ENCODE peak calls at places on chromosomes 3 and 15, in eight cellular contexts. U is fibroblast of lung; O is Jurkat, Clone E6-1; K is lower lobe of right lung; M is body of pancreas; W is A549; H is epithelial cell of esophagus; T is H7. Z is an unnamed sample.

GRCh38 chr3:78177780-78178179 is 1137.9 kb downstream of the ROBO2 start:
- DNase-seq in U (no peak), O (no peak), K (no peak), M (no peak), W (no peak), H (peak), T (no peak), Z (no peak)

GRCh38 chr3:59809750-59810444 is 760.1 kb upstream of the CFAP20DC start:
- DNase-seq in U (peak), O (peak), K (no peak), M (peak), W (peak), H (peak), T (peak), Z (no peak)

GRCh38 chr3:150312018-150312657 is 96.0 kb upstream of the TSC22D2 start:
- DNase-seq in U (no peak), O (no peak), K (no peak), M (no peak), W (no peak), H (no peak), T (no peak), Z (no peak)

GRCh38 chr3:46484911-46485696 is 12.7 kb upstream of the RTP3 start:
- DNase-seq in U (no peak), O (no peak), K (no peak), M (peak), W (no peak), H (no peak), T (peak), Z (no peak)

GRCh38 chr3:149376728-149377407 is 581 bp downstream of the TM4SF1 start:
- DNase-seq in U (peak), O (no peak), K (no peak), M (peak), W (no peak), H (peak), T (no peak), Z (no peak)

GRCh38 chr3:5540532-5540931 is 353.0 kb downstream of the EDEM1 start:
- DNase-seq in U (no peak), O (no peak), K (no peak), M (no peak), W (no peak), H (no peak), T (no peak), Z (no peak)

GRCh38 chr3:67689806-67690205 is 35.4 kb upstream of the SUCLG2 start:
- DNase-seq in U (no peak), O (no peak), K (no peak), M (no peak), W (no peak), H (no peak), T (no peak), Z (no peak)

GRCh38 chr3:134326760-134327593 is 47.3 kb downstream of the AMOTL2 start:
- DNase-seq in U (peak), O (no peak), K (no peak), M (peak), W (no peak), H (peak), T (peak), Z (no peak)

GRCh38 chr15:57703387-57703786 is 3.1 kb upstream of the POLR2M start:
- DNase-seq in U (no peak), O (peak), K (no peak), M (no peak), W (no peak), H (peak), T (no peak), Z (peak)

GRCh38 chr3:19967208-19967607 is 20.3 kb downstream of the RAB5A start:
- DNase-seq in U (no peak), O (no peak), K (no peak), M (no peak), W (no peak), H (no peak), T (no peak), Z (no peak)

GRCh38 chr3:115698851-115699535 is 75.7 kb downstream of the GAP43 start:
- DNase-seq in U (no peak), O (peak), K (no peak), M (no peak), W (no peak), H (peak), T (no peak), Z (no peak)

GRCh38 chr3:136048068-136048467 is 82.5 kb downstream of the PPP2R3A start:
- DNase-seq in U (no peak), O (no peak), K (no peak), M (no peak), W (no peak), H (no peak), T (no peak), Z (no peak)

GRCh38 chr3:195011231-195011834 is 259.6 kb downstream of the XXYLT1 start:
- DNase-seq in U (no peak), O (no peak), K (no peak), M (no peak), W (no peak), H (no peak), T (no peak), Z (no peak)

GRCh38 chr15:67189326-67190051 is 65.0 kb downstream of the AAGAB start:
- DNase-seq in U (no peak), O (no peak), K (no peak), M (peak), W (no peak), H (no peak), T (no peak), Z (no peak)

GRCh38 chr15:33043636-33044035 is 150.9 kb downstream of the FMN1 start:
- DNase-seq in U (no peak), O (no peak), K (no peak), M (no peak), W (no peak), H (no peak), T (no peak), Z (no peak)

GRCh38 chr3:119579366-119580147 is at the start of gene ADPRH:
- DNase-seq in U (peak), O (no peak), K (peak), M (peak), W (peak), H (peak), T (peak), Z (no peak)

GRCh38 chr3:9280477-9281219 is 31.2 kb upstream of the SRGAP3 start:
- DNase-seq in U (no peak), O (no peak), K (no peak), M (no peak), W (no peak), H (peak), T (peak), Z (no peak)

GRCh38 chr3:50003766-50004278 is 63.9 kb downstream of the RBM6 start:
- DNase-seq in U (no peak), O (no peak), K (no peak), M (no peak), W (no peak), H (no peak), T (no peak), Z (no peak)

GRCh38 chr3:172201136-172201989 is 162.0 kb downstream of the FNDC3B start:
- DNase-seq in U (peak), O (no peak), K (peak), M (peak), W (no peak), H (peak), T (no peak), Z (no peak)

GRCh38 chr3:18469775-18470174 is 44.6 kb upstream of the SATB1 start:
- DNase-seq in U (no peak), O (no peak), K (no peak), M (peak), W (no peak), H (no peak), T (no peak), Z (no peak)
- H3K4me3 ChIP-seq in U (no peak), O (no peak), K (no peak), M (no peak), W (no peak), H (no peak), T (no peak), Z (no peak)

GRCh38 chr15:36896949-36897348 is 203.4 kb downstream of the MEIS2 start:
- DNase-seq in U (no peak), O (no peak), K (no peak), M (no peak), W (no peak), H (no peak), T (no peak), Z (no peak)
- H3K4me3 ChIP-seq in U (no peak), O (no peak), K (no peak), M (no peak), W (no peak), H (no peak), T (no peak), Z (no peak)

GRCh38 chr3:21750831-21751391 is at the start of gene ZNF385D:
- DNase-seq in U (peak), O (no peak), K (peak), M (peak), W (no peak), H (peak), T (peak), Z (no peak)
- H3K4me3 ChIP-seq in U (peak), O (no peak), K (peak), M (no peak), W (no peak), H (peak), T (peak), Z (no peak)

GRCh38 chr15:27353837-27354236 is 382.9 kb downstream of the GABRG3 start:
- DNase-seq in U (peak), O (no peak), K (no peak), M (no peak), W (no peak), H (peak), T (no peak), Z (no peak)

GRCh38 chr15:27359586-27359985 is 388.6 kb downstream of the GABRG3 start:
- DNase-seq in U (no peak), O (no peak), K (no peak), M (no peak), W (no peak), H (no peak), T (no peak), Z (no peak)

GRCh38 chr15:27361418-27361817 is 390.4 kb downstream of the GABRG3 start:
- DNase-seq in U (no peak), O (no peak), K (no peak), M (no peak), W (no peak), H (no peak), T (no peak), Z (no peak)

DNA sequence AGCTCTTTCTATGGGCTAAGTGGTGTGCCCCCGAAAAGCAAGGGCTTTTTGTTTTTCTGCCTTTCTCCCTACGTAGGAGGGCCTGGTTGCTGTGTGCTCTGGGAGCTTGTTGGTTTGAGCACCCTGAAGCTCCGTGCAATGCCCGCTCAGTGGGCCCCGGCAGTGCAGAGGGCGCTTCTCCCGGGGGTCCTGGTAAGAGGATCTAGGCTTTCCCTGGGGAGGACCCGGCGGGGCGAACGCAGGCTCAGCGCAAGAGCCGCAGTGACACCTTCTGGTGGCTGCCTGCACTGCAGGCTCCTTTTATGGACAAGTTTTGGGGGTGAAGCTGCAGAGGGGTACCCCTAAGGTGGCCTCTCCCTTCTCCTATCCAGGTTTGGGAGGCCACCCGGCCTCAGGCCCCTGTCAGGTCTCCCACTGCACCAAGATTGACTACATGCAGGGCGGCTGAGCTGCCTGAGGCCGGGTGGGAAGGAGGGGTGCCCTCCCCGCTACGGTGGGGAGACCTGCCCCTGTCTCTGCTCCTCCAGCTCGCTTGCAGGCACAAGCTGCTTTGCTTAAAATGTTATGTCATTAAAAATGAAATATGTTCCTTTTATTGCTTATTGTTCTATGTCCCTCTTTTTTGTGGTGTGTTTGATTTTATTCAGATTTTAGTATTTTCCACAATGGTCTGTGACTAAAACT is 387.9 kb downstream of the GABRG3 start:
- DNase-seq in U (peak), O (peak), K (no peak), M (peak), W (no peak), H (no peak), T (peak), Z (no peak)
- H3K4me3 ChIP-seq in U (no peak), O (no peak), K (no peak), M (no peak), W (no peak), H (no peak), T (peak), Z (no peak)

GRCh38 chr15:68430471-68431036 is 1.4 kb downstream of the ITGA11 start:
- DNase-seq in U (no peak), O (no peak), K (no peak), M (no peak), W (no peak), H (no peak), T (no peak), Z (no peak)

GRCh38 chr15:68431037-68431791 is 749 bp downstream of the ITGA11 start:
- DNase-seq in U (no peak), O (no peak), K (no peak), M (no peak), W (no peak), H (no peak), T (peak), Z (no peak)

GRCh38 chr15:68427961-68428360 is 4.0 kb downstream of the ITGA11 start:
- DNase-seq in U (no peak), O (no peak), K (no peak), M (no peak), W (no peak), H (no peak), T (no peak), Z (no peak)

GRCh38 chr15:68428431-68428940 is 3.5 kb downstream of the ITGA11 start:
- DNase-seq in U (no peak), O (no peak), K (no peak), M (no peak), W (no peak), H (no peak), T (no peak), Z (no peak)

DNA sequence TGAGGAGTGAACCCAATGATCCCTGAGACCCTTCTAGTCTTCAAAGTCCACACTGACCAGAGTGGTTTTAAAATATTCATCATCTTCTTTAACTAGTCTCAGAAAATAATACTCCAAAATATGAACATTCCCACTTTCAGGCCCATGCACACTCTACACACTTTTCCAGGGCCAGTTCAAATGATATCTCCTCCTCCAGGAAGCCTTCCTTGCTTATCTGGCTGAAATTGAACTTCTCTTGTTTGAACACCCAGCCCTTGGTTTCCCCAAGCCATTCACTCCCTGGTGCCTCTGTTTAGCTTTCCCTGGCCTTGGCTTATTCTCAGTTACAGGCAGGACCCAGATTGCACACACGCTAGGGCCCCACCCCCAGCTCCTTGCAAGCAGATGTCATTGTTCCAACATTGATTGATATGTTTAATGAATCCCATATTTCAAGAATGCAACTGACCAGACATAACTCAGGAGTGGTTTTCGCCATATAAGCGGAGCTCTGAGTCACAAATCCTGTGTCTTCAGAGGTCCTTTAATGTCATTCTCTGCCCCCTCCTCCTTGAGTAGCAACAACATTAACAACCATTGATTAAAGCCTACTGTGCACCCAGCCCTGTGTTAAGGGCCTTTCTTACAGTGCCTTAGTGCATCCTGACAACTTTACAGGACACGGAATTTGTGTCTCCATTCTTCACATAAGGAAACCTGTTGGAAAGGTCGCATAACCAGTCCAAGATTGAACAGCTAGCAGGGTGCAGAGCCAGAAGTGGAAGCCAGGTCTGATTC is 2.1 kb downstream of the ITGA11 start:
- DNase-seq in U (no peak), O (no peak), K (no peak), M (no peak), W (no peak), H (no peak), T (no peak), Z (no peak)
- H3K4me3 ChIP-seq in U (no peak), O (no peak), K (no peak), M (no peak), W (no peak), H (no peak), T (no peak), Z (no peak)

GRCh38 chr3:189806171-189806951 is 175.2 kb downstream of the TP63 start:
- DNase-seq in U (no peak), O (no peak), K (no peak), M (no peak), W (no peak), H (no peak), T (peak), Z (no peak)

GRCh38 chr3:189805375-189806067 is 174.3 kb downstream of the TP63 start:
- DNase-seq in U (no peak), O (no peak), K (no peak), M (no peak), W (no peak), H (no peak), T (no peak), Z (no peak)

GRCh38 chr3:189803254-189803653 is 172.1 kb downstream of the TP63 start:
- DNase-seq in U (no peak), O (no peak), K (no peak), M (no peak), W (no peak), H (no peak), T (no peak), Z (no peak)

GRCh38 chr3:189809583-189809982 is 178.4 kb downstream of the TP63 start:
- DNase-seq in U (peak), O (no peak), K (no peak), M (no peak), W (no peak), H (no peak), T (no peak), Z (no peak)

GRCh38 chr3:189808246-189809007 is 177.2 kb downstream of the TP63 start:
- DNase-seq in U (no peak), O (no peak), K (peak), M (no peak), W (no peak), H (no peak), T (no peak), Z (no peak)
- H3K4me3 ChIP-seq in U (no peak), O (no peak), K (no peak), M (no peak), W (no peak), H (no peak), T (no peak), Z (no peak)

GRCh38 chr3:30401971-30402370 is 204.4 kb upstream of the TGFBR2 start:
- DNase-seq in U (no peak), O (no peak), K (no peak), M (no peak), W (no peak), H (peak), T (no peak), Z (no peak)
- H3K4me3 ChIP-seq in U (no peak), O (no peak), K (no peak), M (no peak), W (no peak), H (no peak), T (no peak), Z (no peak)

GRCh38 chr3:11805716-11806115 is 41.0 kb downstream of the TAMM41 start:
- DNase-seq in U (no peak), O (no peak), K (no peak), M (no peak), W (no peak), H (no peak), T (no peak), Z (no peak)
- H3K4me3 ChIP-seq in U (no peak), O (no peak), K (no peak), M (no peak), W (no peak), H (no peak), T (no peak), Z (no peak)

GRCh38 chr3:180996415-180996932 is 6.9 kb upstream of the DNAJC19 start:
- DNase-seq in U (no peak), O (no peak), K (no peak), M (no peak), W (no peak), H (no peak), T (no peak), Z (no peak)

GRCh38 chr3:180989291-180990163 is at the start of gene DNAJC19:
- DNase-seq in U (peak), O (peak), K (peak), M (peak), W (peak), H (peak), T (peak), Z (peak)

GRCh38 chr3:180987344-180987743 is 2.2 kb downstream of the DNAJC19 start:
- DNase-seq in U (no peak), O (no peak), K (no peak), M (no peak), W (no peak), H (no peak), T (no peak), Z (no peak)

DNA sequence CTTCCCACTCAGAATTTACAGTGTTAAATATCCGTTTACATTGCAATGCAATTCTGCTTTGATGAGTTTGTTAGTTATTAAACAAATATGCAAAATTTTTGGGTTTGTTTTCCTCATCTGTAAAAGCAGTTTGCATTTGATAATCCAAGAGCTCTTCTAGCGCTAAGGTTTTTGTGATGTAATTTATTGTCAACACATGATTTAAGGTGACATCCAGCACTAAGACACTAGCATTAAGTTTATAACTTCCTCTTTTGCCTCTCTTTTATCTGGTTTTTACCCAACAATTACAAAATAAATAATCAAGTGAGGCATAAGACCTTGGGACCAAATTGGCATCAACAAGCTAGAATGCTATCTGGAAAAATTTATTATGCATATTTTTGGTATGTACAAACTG is 958 bp upstream of the DNAJC19 start:
- DNase-seq in U (no peak), O (no peak), K (no peak), M (no peak), W (no peak), H (no peak), T (no peak), Z (no peak)
- H3K4me3 ChIP-seq in U (peak), O (peak), K (peak), M (no peak), W (peak), H (peak), T (no peak), Z (peak)

Z was measured in naive thymus-derived CD4-positive, alpha-beta T cell.